ENCODE peak calls at places on chromosomes 13 and 19, in ten cellular contexts. T, D, R, B, C, H, L, O, K and G are unnamed samples.

GRCh38 chr19:15423130-15423529 is 4.3 kb upstream of the AKAP8L start:
- DNase-seq in D (no peak), T (no peak), R (no peak), L (no peak), H (no peak), C (no peak), O (no peak), B (no peak), K (no peak), G (no peak)

GRCh38 chr19:1481224-1481892 is 2.3 kb upstream of the C19orf25 start:
- DNase-seq in H (no peak), O (no peak), B (no peak), R (no peak), C (no peak), L (no peak), K (peak; percentile 17), D (no peak), T (no peak), G (no peak)

GRCh38 chr13:93716623-93717022 is 490.0 kb downstream of the GPC6 start:
- DNase-seq in R (no peak), T (no peak), D (no peak), H (no peak), K (no peak), B (no peak), O (no peak), L (no peak), C (no peak), G (no peak)

GRCh38 chr13:20609145-20609544 is 42.2 kb downstream of the IFT88 start:
- DNase-seq in H (no peak), B (no peak), R (no peak), K (no peak), O (no peak), L (peak; percentile 72), T (no peak), D (no peak), C (no peak), G (no peak)

GRCh38 chr13:66513728-66514127 is 716.4 kb downstream of the PCDH9 start:
- DNase-seq in O (no peak), H (no peak), B (no peak), K (no peak), R (no peak), D (no peak), C (no peak), T (no peak), L (peak; percentile 65), G (no peak)

GRCh38 chr13:110352735-110353134 is 45.7 kb downstream of the COL4A2 start:
- DNase-seq in O (no peak), R (no peak), T (no peak), K (no peak), H (no peak), L (no peak), B (no peak), C (no peak), D (no peak), G (no peak)

GRCh38 chr19:35533822-35534521 is 716 bp downstream of the GAPDHS start:
- DNase-seq in K (no peak), H (no peak), C (no peak), L (peak; percentile 57), R (no peak), O (no peak), T (no peak), D (peak; percentile 35), B (peak; percentile 57), G (peak; percentile 66)

GRCh38 chr13:112981361-112981905 is 12.4 kb downstream of the MCF2L start:
- DNase-seq in K (no peak), D (no peak), T (no peak), O (no peak), R (no peak), H (no peak), C (no peak), B (no peak), L (no peak), G (no peak)

GRCh38 chr19:43780706-43781525 is at the start of gene KCNN4:
- DNase-seq in D (no peak), B (peak; percentile 86), O (no peak), K (no peak), T (no peak), H (no peak), L (no peak), C (no peak), R (no peak), G (peak; percentile 84)

GRCh38 chr13:43983373-43983772 is 103.7 kb downstream of the LACC1 start:
- DNase-seq in O (no peak), K (no peak), T (no peak), B (no peak), D (no peak), C (no peak), R (no peak), H (no peak), L (no peak), G (no peak)

GRCh38 chr13:43984292-43984691 is 104.6 kb downstream of the LACC1 start:
- DNase-seq in T (no peak), L (no peak), H (no peak), R (no peak), K (no peak), O (no peak), C (no peak), B (no peak), D (no peak), G (no peak)

GRCh38 chr13:43981091-43981490 is 101.4 kb downstream of the LACC1 start:
- DNase-seq in K (no peak), T (peak; percentile 19), O (no peak), H (no peak), L (no peak), R (no peak), C (no peak), D (no peak), B (no peak), G (no peak)

GRCh38 chr13:43979492-43979891 is 99.8 kb downstream of the LACC1 start:
- DNase-seq in D (no peak), C (no peak), O (no peak), L (no peak), B (no peak), R (no peak), K (no peak), H (no peak), T (no peak), G (no peak)

DNA sequence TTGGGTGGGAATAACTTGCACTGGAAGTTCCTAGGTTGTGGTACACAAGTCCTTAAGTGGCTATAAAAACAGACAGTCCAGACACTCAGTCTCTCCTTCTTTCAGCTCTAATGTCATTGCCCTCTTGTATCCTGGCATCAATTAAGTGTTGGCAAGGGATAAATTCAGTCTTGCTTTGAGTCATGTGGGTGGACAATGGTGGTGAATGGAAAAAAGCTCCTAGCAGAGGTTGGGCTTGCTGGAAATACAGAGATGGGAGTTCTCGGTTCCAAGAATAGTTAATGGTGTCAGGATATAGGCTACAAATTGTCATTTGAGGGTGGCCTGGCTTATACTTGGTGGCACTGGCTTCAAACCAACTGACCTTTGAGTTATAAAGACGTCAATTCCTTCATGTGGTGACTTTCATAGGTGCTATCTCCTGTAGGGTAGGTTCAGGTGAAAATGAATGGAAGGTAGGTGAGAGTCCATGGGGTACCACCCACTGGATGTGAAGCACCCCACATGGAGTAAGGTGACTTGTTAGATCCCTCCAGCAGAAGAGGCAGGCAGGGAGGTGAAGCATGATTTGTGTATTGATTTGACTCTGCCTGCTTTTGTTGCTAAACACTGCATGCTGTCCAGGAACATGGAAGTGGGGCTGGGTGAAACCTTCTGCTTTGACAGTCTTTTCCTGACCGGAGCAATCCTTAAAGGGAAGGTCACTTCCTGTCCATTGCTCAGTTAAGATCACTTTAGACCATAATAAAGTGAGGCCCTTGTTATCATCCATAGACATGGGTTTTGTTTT is 102.0 kb downstream of the LACC1 start:
- DNase-seq in R (no peak), H (no peak), C (no peak), B (no peak), O (no peak), K (no peak), T (no peak), D (no peak), L (no peak), G (no peak)
- H3K4me3 ChIP-seq in R (no peak overlapping the region), H (no peak overlapping the region), C (no peak overlapping the region), B (no peak overlapping the region), O (no peak overlapping the region), K (no peak overlapping the region), T (no peak overlapping the region), D (no peak overlapping the region), L (no peak overlapping the region), G (no peak overlapping the region)

DNA sequence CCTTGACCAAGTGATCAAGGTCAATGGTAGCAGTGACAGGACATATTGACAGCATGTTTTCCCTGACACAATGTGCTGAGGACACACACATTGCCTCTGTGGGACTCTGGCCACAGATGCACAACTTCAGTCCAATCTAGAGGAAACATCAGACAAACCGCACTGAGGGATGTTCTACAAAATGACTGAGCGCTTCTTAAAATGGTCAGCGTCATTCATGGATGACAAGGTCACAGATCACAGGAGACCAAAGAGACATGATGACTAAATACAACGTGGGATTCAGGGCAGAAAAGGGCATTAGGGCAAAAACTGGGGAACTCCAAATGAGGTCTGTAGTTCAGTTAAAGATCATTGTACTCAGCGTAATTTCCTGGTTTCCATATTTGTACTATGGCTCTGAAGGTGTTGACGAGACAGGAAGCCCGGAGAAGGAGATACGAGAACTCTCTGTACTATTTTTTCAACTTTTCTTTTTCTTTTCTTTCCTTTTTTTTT is 20.6 kb downstream of the PBX4 start:
- DNase-seq in R (no peak), K (no peak), C (no peak), T (no peak), H (no peak), O (no peak), L (no peak), D (no peak), B (peak; percentile 54), G (no peak)
- H3K4me1 ChIP-seq in R (no peaks in the 10 kb centered on the region), K (no peaks in the 10 kb centered on the region), C (no peaks in the 10 kb centered on the region), T (peaks cover 4% of the 10 kb centered on the region), H (no peaks in the 10 kb centered on the region), O (no peaks in the 10 kb centered on the region), L (peaks cover 4% of the 10 kb centered on the region), D (peaks cover 16% of the 10 kb centered on the region), B (no peaks in the 10 kb centered on the region), G (peaks cover 15% of the 10 kb centered on the region)

GRCh38 chr19:27746691-27747380 is 1466.1 kb downstream of the UQCRFS1 start:
- DNase-seq in O (peak; percentile 7), L (peak; percentile 10), K (peak; percentile 36), B (no peak), C (no peak), H (no peak), R (no peak), D (peak; percentile 56), T (peak; percentile 25), G (peak; percentile 34)
- TF ChIP-seq CTCF in O (no peak), L (peak; percentile 9), K (peak; percentile 31), B (no peak), C (no peak), H (peak; percentile 67), R (peak; percentile 39), D (peak; percentile 44), T (no peak), G (no peak)

DNA sequence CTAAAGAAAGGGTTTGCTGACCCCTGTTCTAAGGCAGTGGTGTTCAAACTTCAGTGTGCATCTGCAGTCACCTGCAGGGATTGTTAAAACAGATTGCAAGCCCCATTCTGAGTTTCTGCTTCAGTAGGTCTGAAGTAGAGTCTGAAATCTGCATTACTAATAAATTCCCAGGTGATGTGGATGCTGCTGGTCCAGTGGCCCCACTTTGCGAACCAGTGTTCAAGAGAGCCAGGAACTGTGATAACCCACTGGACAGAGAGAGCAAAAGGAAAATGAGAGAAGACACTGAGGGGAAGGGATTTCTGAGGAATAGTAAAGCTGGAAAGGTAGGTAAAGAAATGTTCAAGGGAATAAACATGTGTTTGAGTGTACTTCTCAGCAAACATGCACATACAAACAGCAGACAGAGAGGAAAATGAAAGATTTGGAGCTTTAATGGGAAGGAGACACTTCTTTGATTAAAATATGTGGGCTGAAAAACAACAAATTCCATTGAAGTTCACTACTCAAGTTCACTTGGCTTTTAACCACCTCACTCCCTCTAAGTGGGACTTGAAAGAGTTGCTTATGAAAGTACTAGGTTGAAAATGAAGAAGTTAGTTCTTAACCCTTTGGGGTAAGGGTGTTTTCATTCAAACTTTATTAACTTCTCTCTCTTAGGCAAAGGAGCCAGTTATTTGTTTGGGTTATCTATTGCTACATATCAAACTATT is 26.4 kb upstream of the FAM216B start:
- DNase-seq in D (no peak), R (no peak), T (no peak), C (no peak), L (peak; percentile 30), O (no peak), H (no peak), K (no peak), B (no peak), G (no peak)
- H3K4me3 ChIP-seq in D (no peak overlapping the region), R (no peak overlapping the region), T (no peak overlapping the region), C (no peak overlapping the region), L (no peak overlapping the region), O (no peak overlapping the region), H (no peak overlapping the region), K (no peak overlapping the region), B (no peak overlapping the region), G (no peak overlapping the region)